ENCODE peak calls at places on chromosomes 6 and 20, in ten cellular contexts. Z is HCT116, Q is Peyer's patch, L is GM12865, K is right lobe of liver, S is heart left ventricle, C is upper lobe of right lung, R is tibial nerve, A is A549, M is epithelial cell of esophagus. N is an unnamed sample.

GRCh38 chr6:31202259-31203166 is 32.0 kb upstream of the POU5F1 start:
- DNase-seq in Z (no peak), Q (peak), L (peak), K (no peak), S (no peak), C (no peak), R (no peak), A (no peak), M (peak), N (no peak)

GRCh38 chr6:11653028-11653583 is 115.6 kb downstream of the TMEM170B start:
- DNase-seq in Z (no peak), Q (no peak), L (peak), K (peak), S (peak), C (no peak), R (no peak), A (peak), M (peak), N (peak)

GRCh38 chr6:68343901-68344300 is 291.2 kb upstream of the ADGRB3 start:
- DNase-seq in Z (no peak), Q (no peak), L (peak), K (no peak), S (no peak), C (no peak), R (no peak), A (peak), M (peak), N (peak)

GRCh38 chr6:169852504-169853195 is 101.2 kb downstream of the ERMARD start:
- DNase-seq in Z (no peak), Q (no peak), L (no peak), K (no peak), S (no peak), C (no peak), R (no peak), A (no peak), M (no peak), N (no peak)

GRCh38 chr6:46637145-46637544 is 15.5 kb downstream of the CYP39A1 start:
- DNase-seq in Z (no peak), Q (no peak), L (no peak), K (no peak), S (no peak), C (no peak), R (no peak), A (peak), M (peak), N (peak)

GRCh38 chr6:27238010-27238983 is 9.2 kb upstream of the PRSS16 start:
- DNase-seq in Z (no peak), Q (no peak), L (peak), K (no peak), S (no peak), C (no peak), R (no peak), A (peak), M (peak), N (no peak)

GRCh38 chr20:20211988-20212518 is 155.9 kb upstream of the INSM1 start:
- DNase-seq in Z (no peak), Q (no peak), L (no peak), K (no peak), S (no peak), C (no peak), R (no peak), A (no peak), M (no peak), N (no peak)

GRCh38 chr6:88006559-88006958 is 41.1 kb upstream of the SPACA1 start:
- DNase-seq in Z (no peak), Q (no peak), L (no peak), K (no peak), S (no peak), C (no peak), R (no peak), A (no peak), M (no peak), N (no peak)

GRCh38 chr20:53438368-53438767 is 155.3 kb downstream of the ZNF217 start:
- DNase-seq in Z (no peak), Q (no peak), L (no peak), K (no peak), S (no peak), C (no peak), R (no peak), A (no peak), M (no peak), N (no peak)

GRCh38 chr6:107743311-107743710 is 80.8 kb downstream of the SCML4 start:
- DNase-seq in Z (no peak), Q (no peak), L (no peak), K (no peak), S (no peak), C (no peak), R (no peak), A (no peak), M (peak), N (no peak)

GRCh38 chr6:107741191-107741680 is 82.9 kb downstream of the SCML4 start:
- DNase-seq in Z (no peak), Q (no peak), L (no peak), K (no peak), S (no peak), C (no peak), R (no peak), A (no peak), M (no peak), N (no peak)

GRCh38 chr6:107736713-107737396 is 87.3 kb downstream of the SCML4 start:
- DNase-seq in Z (no peak), Q (no peak), L (no peak), K (no peak), S (no peak), C (no peak), R (no peak), A (no peak), M (no peak), N (no peak)

GRCh38 chr6:107737397-107737793 is 86.7 kb downstream of the SCML4 start:
- DNase-seq in Z (no peak), Q (no peak), L (no peak), K (no peak), S (no peak), C (no peak), R (no peak), A (no peak), M (no peak), N (no peak)

DNA sequence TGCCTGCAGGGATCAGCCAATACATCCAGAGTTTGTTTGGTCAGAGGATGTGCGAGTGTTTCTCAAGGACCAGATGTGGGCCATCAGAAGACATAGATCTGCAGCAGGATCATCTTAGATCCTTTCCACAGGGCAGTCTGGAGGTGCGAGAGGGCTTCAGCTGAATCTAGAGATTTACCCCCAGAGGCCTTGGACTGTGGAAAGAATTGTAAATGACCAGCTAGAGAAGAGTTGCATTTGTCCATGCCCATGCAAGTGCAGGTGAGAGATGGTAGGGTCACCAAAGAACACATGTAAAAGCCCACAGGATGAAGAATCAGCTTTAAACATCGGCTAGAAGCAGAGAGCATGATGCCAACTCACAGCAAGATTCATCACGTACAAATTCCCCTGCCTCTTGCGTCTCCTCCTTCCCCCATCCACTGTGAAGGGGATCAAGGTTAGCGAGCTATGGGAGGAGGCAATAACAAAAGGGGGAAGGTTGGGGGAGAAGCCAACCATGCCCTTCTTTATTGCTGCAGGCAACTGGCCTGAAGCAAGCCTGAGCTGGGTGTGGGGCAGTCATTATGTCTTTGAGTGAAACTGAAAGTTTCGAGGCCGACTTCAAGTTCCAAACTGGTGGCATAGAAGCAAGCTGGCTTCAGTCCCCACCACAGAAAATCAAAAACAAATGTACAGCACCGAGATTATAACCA is 83.5 kb downstream of the SCML4 start:
- DNase-seq in Z (no peak), Q (peak), L (peak), K (no peak), S (no peak), C (no peak), R (no peak), A (no peak), M (no peak), N (no peak)
- H3K4me3 ChIP-seq in Z (no peak), Q (no peak), L (no peak), K (no peak), S (no peak), C (no peak), R (no peak), A (no peak), M (no peak), N (no peak)

DNA sequence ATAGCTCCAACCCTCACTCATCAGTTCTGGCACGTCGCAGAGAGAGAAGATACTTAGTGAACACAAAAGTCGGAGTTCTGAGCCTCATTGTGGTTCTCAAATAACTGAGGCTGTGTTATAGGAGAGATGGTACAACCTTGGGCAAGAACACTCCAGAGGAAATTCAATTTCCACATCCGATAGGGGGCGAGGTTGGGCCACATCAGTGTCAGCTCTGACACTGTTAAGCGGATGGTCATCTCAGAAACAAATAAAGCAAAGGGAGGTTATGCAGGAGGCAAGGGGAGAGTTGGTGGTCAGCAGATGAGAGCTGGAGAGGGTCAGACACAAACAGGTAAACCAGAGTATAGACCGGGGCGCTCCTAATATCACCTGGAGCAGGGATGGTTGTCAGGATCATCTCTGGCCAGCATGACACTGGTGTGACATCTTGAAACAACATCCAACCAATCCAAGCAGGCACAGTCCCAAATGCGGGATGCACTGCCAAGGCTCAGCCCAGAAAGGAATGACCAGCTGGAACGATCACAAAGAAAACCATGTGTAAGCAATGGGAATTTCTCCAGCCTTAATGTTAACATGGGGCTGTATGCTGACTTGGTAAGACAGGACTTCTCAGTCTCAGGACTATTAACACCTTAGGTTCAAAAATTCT is 331.8 kb downstream of the HACE1 start:
- DNase-seq in Z (no peak), Q (no peak), L (peak), K (no peak), S (no peak), C (no peak), R (no peak), A (peak), M (peak), N (peak)
- TF ChIP-seq CTCF in Z (peak), Q (no peak), L (peak), K (peak), S (peak), C (peak), R (no peak), A (peak), M (peak), N (peak)

DNA sequence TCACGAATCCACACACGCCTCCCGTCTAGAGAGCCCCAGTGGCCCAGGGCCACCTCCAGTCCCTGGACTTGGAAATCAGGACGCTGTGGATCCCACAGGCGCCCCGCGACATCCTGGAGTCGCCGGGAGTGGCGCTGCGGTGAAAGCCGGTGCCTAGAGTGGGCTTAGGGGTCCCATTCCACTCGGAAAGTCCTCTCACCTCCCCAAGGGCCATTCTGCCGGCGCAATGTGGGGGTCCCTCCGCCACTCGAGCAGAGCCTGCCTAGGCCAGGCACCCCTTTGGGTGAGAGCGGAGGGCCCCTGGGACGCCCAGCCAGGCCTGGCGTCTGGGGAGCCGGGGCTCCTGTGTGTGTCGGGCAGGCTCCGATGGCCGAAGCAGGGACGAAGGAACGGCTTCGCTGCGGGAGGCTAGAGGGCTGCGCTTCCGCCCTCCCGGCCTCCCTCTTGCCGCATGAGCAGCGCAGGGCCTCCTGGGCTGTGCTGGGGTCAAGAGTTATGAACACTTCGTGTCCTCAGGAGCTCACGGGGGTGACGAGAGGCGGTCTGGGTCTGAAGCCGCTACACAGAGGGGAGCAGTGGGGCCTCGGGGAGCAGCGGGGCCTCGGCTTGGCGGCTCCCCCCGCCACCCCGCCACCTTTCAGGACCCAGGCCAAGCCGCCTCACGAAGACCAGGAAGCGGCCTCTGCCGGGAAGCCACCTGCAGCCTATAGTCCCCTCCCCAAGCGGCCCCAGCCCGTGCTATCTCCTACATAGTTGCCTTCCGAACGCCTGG is 13.6 kb downstream of the POU3F2 start:
- DNase-seq in Z (no peak), Q (no peak), L (no peak), K (no peak), S (no peak), C (peak), R (no peak), A (no peak), M (no peak), N (no peak)
- H3K4me3 ChIP-seq in Z (no peak), Q (no peak), L (no peak), K (no peak), S (no peak), C (peak), R (no peak), A (no peak), M (no peak), N (no peak)

GRCh38 chr6:15357832-15358231 is 112.0 kb downstream of the JARID2 start:
- DNase-seq in Z (no peak), Q (no peak), L (peak), K (no peak), S (no peak), C (no peak), R (no peak), A (no peak), M (no peak), N (no peak)
- TF ChIP-seq CTCF in Z (no peak), Q (no peak), L (no peak), K (no peak), S (no peak), C (no peak), R (no peak), A (no peak), M (no peak), N (no peak)

GRCh38 chr20:3681931-3682820 is at the start of gene ADAM33:
- DNase-seq in Z (no peak), Q (no peak), L (no peak), K (no peak), S (no peak), C (no peak), R (peak), A (no peak), M (no peak), N (peak)

GRCh38 chr20:3679749-3680700 is 1.8 kb downstream of the ADAM33 start:
- DNase-seq in Z (no peak), Q (peak), L (no peak), K (no peak), S (no peak), C (no peak), R (no peak), A (no peak), M (no peak), N (peak)

GRCh38 chr20:3678893-3679720 is 2.7 kb downstream of the ADAM33 start:
- DNase-seq in Z (no peak), Q (no peak), L (no peak), K (no peak), S (no peak), C (no peak), R (no peak), A (no peak), M (no peak), N (peak)

GRCh38 chr20:3681352-3681930 is 369 bp downstream of the ADAM33 start:
- DNase-seq in Z (no peak), Q (no peak), L (no peak), K (no peak), S (no peak), C (no peak), R (no peak), A (no peak), M (no peak), N (no peak)

GRCh38 chr20:3680701-3681351 is 984 bp downstream of the ADAM33 start:
- DNase-seq in Z (no peak), Q (no peak), L (no peak), K (no peak), S (no peak), C (no peak), R (no peak), A (no peak), M (no peak), N (no peak)
- H3K4me3 ChIP-seq in Z (no peak), Q (peak), L (no peak), K (no peak), S (peak), C (peak), R (peak), A (no peak), M (no peak), N (peak)

DNA sequence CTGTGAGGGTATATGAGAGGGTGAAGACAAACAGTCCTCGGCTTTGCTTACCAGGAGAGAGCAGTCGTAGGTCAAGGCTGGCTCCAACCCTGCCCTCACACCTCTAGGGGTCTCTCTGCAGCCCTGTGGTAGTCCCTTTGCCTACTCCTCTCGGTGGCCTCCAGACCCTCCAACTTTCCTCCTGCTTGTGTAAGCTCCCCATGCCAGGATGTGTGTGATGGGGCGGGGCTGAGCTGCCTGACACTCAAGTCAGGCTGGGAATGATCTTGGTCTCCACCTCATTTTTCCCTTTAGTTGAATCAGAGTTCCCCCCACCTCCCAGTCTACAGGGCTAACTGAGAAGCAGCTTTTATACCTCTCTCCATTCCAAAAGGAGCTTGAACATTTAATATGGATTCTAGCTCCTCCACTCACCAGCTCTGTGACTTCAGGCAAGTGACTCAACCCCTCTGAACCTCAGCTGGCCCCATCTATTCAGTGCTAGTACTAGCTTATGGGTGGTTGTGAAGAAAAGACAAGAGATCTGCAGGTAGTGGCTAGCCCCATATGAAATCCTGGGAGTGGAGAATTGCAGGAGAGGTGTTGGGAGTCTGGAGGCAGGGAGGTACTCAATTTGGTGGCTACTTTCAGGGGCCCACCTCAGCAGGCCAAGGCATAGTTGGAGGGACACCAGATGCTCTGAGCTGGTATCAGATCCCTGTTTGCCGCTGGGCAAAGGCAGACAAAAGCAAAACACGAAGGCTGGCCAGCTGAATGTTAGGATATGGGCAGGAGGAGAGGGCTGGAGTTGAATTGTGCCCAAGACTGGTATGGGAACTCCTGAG is 971 bp downstream of the SLC29A1 start:
- DNase-seq in Z (no peak), Q (no peak), L (peak), K (no peak), S (no peak), C (no peak), R (no peak), A (no peak), M (peak), N (no peak)
- TF ChIP-seq CTCF in Z (no peak), Q (no peak), L (no peak), K (no peak), S (no peak), C (no peak), R (no peak), A (no peak), M (no peak), N (no peak)

GRCh38 chr6:17281497-17282481 is 628 bp downstream of the RBM24 start:
- DNase-seq in Z (no peak), Q (no peak), L (no peak), K (peak), S (peak), C (no peak), R (no peak), A (no peak), M (peak), N (no peak)
- H3K4me3 ChIP-seq in Z (peak), Q (peak), L (no peak), K (peak), S (peak), C (peak), R (peak), A (peak), M (peak), N (peak)